ENCODE peak calls at places on chromosomes 11 and 22, in five cellular contexts. One of them, this sample, is unnamed.

GRCh38 chr11:88344869-88345268 is 7.3 kb upstream of the CTSC start:
- DNase-seq in stimulated activated naive CD4-positive, alpha-beta T cell treated with Interleukin-2 at 50 U/mL for 16 hours: no peak
- DNase-seq in CD4-positive, CD25-positive, alpha-beta regulatory T cell: no peak
- DNase-seq in effector CD4-positive, alpha-beta T cell: no peak
- DNase-seq in activated CD4-positive, CD25-positive, alpha-beta regulatory T cell treated with anti-CD3 and anti-CD28 coated beads, Interleukin-2, amount 50 U/mL, for 16 hours: no peak
- DNase-seq in this sample: no peak

GRCh38 chr22:29151316-29151715 is 54.4 kb upstream of the EMID1 start:
- DNase-seq in effector CD4-positive, alpha-beta T cell: no peak
- DNase-seq in CD4-positive, CD25-positive, alpha-beta regulatory T cell: no peak
- DNase-seq in activated CD4-positive, CD25-positive, alpha-beta regulatory T cell treated with anti-CD3 and anti-CD28 coated beads, Interleukin-2, amount 50 U/mL, for 16 hours: no peak
- DNase-seq in stimulated activated naive CD4-positive, alpha-beta T cell treated with Interleukin-2 at 50 U/mL for 16 hours: no peak
- DNase-seq in this sample: no peak

GRCh38 chr11:9020881-9021280 is 17.1 kb upstream of the NRIP3 start:
- DNase-seq in stimulated activated naive CD4-positive, alpha-beta T cell treated with Interleukin-2 at 50 U/mL for 16 hours: no peak
- DNase-seq in activated CD4-positive, CD25-positive, alpha-beta regulatory T cell treated with anti-CD3 and anti-CD28 coated beads, Interleukin-2, amount 50 U/mL, for 16 hours: no peak
- DNase-seq in effector CD4-positive, alpha-beta T cell: no peak
- DNase-seq in CD4-positive, CD25-positive, alpha-beta regulatory T cell: no peak
- DNase-seq in this sample: no peak

GRCh38 chr11:96707273-96707672 is 317.5 kb downstream of the JRKL start:
- DNase-seq in stimulated activated naive CD4-positive, alpha-beta T cell treated with Interleukin-2 at 50 U/mL for 16 hours: no peak
- DNase-seq in effector CD4-positive, alpha-beta T cell: no peak
- DNase-seq in CD4-positive, CD25-positive, alpha-beta regulatory T cell: no peak
- DNase-seq in activated CD4-positive, CD25-positive, alpha-beta regulatory T cell treated with anti-CD3 and anti-CD28 coated beads, Interleukin-2, amount 50 U/mL, for 16 hours: no peak
- DNase-seq in this sample: no peak

GRCh38 chr11:132718711-132719641 is 813.3 kb downstream of the OPCML start:
- DNase-seq in stimulated activated naive CD4-positive, alpha-beta T cell treated with Interleukin-2 at 50 U/mL for 16 hours: peak; percentile 42
- DNase-seq in effector CD4-positive, alpha-beta T cell: peak; percentile 2
- DNase-seq in CD4-positive, CD25-positive, alpha-beta regulatory T cell: peak; percentile 10
- DNase-seq in activated CD4-positive, CD25-positive, alpha-beta regulatory T cell treated with anti-CD3 and anti-CD28 coated beads, Interleukin-2, amount 50 U/mL, for 16 hours: no peak
- DNase-seq in this sample: peak; percentile 77

GRCh38 chr22:29312218-29313125 is 3.0 kb downstream of the RASL10A start:
- DNase-seq in CD4-positive, CD25-positive, alpha-beta regulatory T cell: no peak
- DNase-seq in stimulated activated naive CD4-positive, alpha-beta T cell treated with Interleukin-2 at 50 U/mL for 16 hours: no peak
- DNase-seq in activated CD4-positive, CD25-positive, alpha-beta regulatory T cell treated with anti-CD3 and anti-CD28 coated beads, Interleukin-2, amount 50 U/mL, for 16 hours: no peak
- DNase-seq in effector CD4-positive, alpha-beta T cell: no peak
- DNase-seq in this sample: no peak

GRCh38 chr11:970319-970871 is 44.7 kb downstream of the AP2A2 start:
- DNase-seq in stimulated activated naive CD4-positive, alpha-beta T cell treated with Interleukin-2 at 50 U/mL for 16 hours: no peak
- DNase-seq in CD4-positive, CD25-positive, alpha-beta regulatory T cell: no peak
- DNase-seq in activated CD4-positive, CD25-positive, alpha-beta regulatory T cell treated with anti-CD3 and anti-CD28 coated beads, Interleukin-2, amount 50 U/mL, for 16 hours: no peak
- DNase-seq in effector CD4-positive, alpha-beta T cell: no peak
- DNase-seq in this sample: no peak

GRCh38 chr11:120260616-120261015 is 20.7 kb downstream of the POU2F3 start:
- DNase-seq in activated CD4-positive, CD25-positive, alpha-beta regulatory T cell treated with anti-CD3 and anti-CD28 coated beads, Interleukin-2, amount 50 U/mL, for 16 hours: no peak
- DNase-seq in effector CD4-positive, alpha-beta T cell: no peak
- DNase-seq in CD4-positive, CD25-positive, alpha-beta regulatory T cell: no peak
- DNase-seq in stimulated activated naive CD4-positive, alpha-beta T cell treated with Interleukin-2 at 50 U/mL for 16 hours: no peak
- DNase-seq in this sample: no peak

GRCh38 chr11:106601637-106602297 is 416.5 kb downstream of the GUCY1A2 start:
- DNase-seq in stimulated activated naive CD4-positive, alpha-beta T cell treated with Interleukin-2 at 50 U/mL for 16 hours: no peak
- DNase-seq in CD4-positive, CD25-positive, alpha-beta regulatory T cell: no peak
- DNase-seq in effector CD4-positive, alpha-beta T cell: no peak
- DNase-seq in activated CD4-positive, CD25-positive, alpha-beta regulatory T cell treated with anti-CD3 and anti-CD28 coated beads, Interleukin-2, amount 50 U/mL, for 16 hours: no peak
- DNase-seq in this sample: no peak

GRCh38 chr22:47850644-47851151 is 1088.2 kb downstream of the TBC1D22A start:
- DNase-seq in CD4-positive, CD25-positive, alpha-beta regulatory T cell: no peak
- DNase-seq in stimulated activated naive CD4-positive, alpha-beta T cell treated with Interleukin-2 at 50 U/mL for 16 hours: no peak
- DNase-seq in activated CD4-positive, CD25-positive, alpha-beta regulatory T cell treated with anti-CD3 and anti-CD28 coated beads, Interleukin-2, amount 50 U/mL, for 16 hours: no peak
- DNase-seq in effector CD4-positive, alpha-beta T cell: no peak
- DNase-seq in this sample: no peak

GRCh38 chr22:49406879-49407587 is 420.6 kb downstream of the BRD1 start:
- DNase-seq in activated CD4-positive, CD25-positive, alpha-beta regulatory T cell treated with anti-CD3 and anti-CD28 coated beads, Interleukin-2, amount 50 U/mL, for 16 hours: no peak
- DNase-seq in CD4-positive, CD25-positive, alpha-beta regulatory T cell: no peak
- DNase-seq in stimulated activated naive CD4-positive, alpha-beta T cell treated with Interleukin-2 at 50 U/mL for 16 hours: no peak
- DNase-seq in effector CD4-positive, alpha-beta T cell: no peak
- DNase-seq in this sample: no peak

GRCh38 chr11:6251120-6251733 is 8.4 kb upstream of the CCKBR start:
- DNase-seq in stimulated activated naive CD4-positive, alpha-beta T cell treated with Interleukin-2 at 50 U/mL for 16 hours: peak; percentile 32
- DNase-seq in CD4-positive, CD25-positive, alpha-beta regulatory T cell: peak; percentile 35
- DNase-seq in effector CD4-positive, alpha-beta T cell: peak; percentile 34
- DNase-seq in activated CD4-positive, CD25-positive, alpha-beta regulatory T cell treated with anti-CD3 and anti-CD28 coated beads, Interleukin-2, amount 50 U/mL, for 16 hours: no peak
- DNase-seq in this sample: no peak

GRCh38 chr11:12587333-12587997 is 86.8 kb upstream of the TEAD1 start:
- DNase-seq in CD4-positive, CD25-positive, alpha-beta regulatory T cell: no peak
- DNase-seq in stimulated activated naive CD4-positive, alpha-beta T cell treated with Interleukin-2 at 50 U/mL for 16 hours: no peak
- DNase-seq in activated CD4-positive, CD25-positive, alpha-beta regulatory T cell treated with anti-CD3 and anti-CD28 coated beads, Interleukin-2, amount 50 U/mL, for 16 hours: no peak
- DNase-seq in effector CD4-positive, alpha-beta T cell: no peak
- DNase-seq in this sample: no peak

GRCh38 chr22:30582051-30582450 is 7.6 kb upstream of the GAL3ST1 start:
- DNase-seq in activated CD4-positive, CD25-positive, alpha-beta regulatory T cell treated with anti-CD3 and anti-CD28 coated beads, Interleukin-2, amount 50 U/mL, for 16 hours: no peak
- DNase-seq in stimulated activated naive CD4-positive, alpha-beta T cell treated with Interleukin-2 at 50 U/mL for 16 hours: no peak
- DNase-seq in CD4-positive, CD25-positive, alpha-beta regulatory T cell: no peak
- DNase-seq in effector CD4-positive, alpha-beta T cell: no peak
- DNase-seq in this sample: no peak

GRCh38 chr11:67404515-67405195 is 772 bp downstream of the TBC1D10C start:
- DNase-seq in CD4-positive, CD25-positive, alpha-beta regulatory T cell: no peak
- DNase-seq in effector CD4-positive, alpha-beta T cell: peak; percentile 38
- DNase-seq in activated CD4-positive, CD25-positive, alpha-beta regulatory T cell treated with anti-CD3 and anti-CD28 coated beads, Interleukin-2, amount 50 U/mL, for 16 hours: no peak
- DNase-seq in stimulated activated naive CD4-positive, alpha-beta T cell treated with Interleukin-2 at 50 U/mL for 16 hours: peak; percentile 52
- DNase-seq in this sample: no peak

GRCh38 chr11:92875473-92875872 is 94.0 kb upstream of the MTNR1B start:
- DNase-seq in activated CD4-positive, CD25-positive, alpha-beta regulatory T cell treated with anti-CD3 and anti-CD28 coated beads, Interleukin-2, amount 50 U/mL, for 16 hours: no peak
- DNase-seq in stimulated activated naive CD4-positive, alpha-beta T cell treated with Interleukin-2 at 50 U/mL for 16 hours: no peak
- DNase-seq in CD4-positive, CD25-positive, alpha-beta regulatory T cell: no peak
- DNase-seq in effector CD4-positive, alpha-beta T cell: no peak
- DNase-seq in this sample: no peak

GRCh38 chr22:29016067-29016938 is 45.3 kb downstream of the C22orf31 start:
- DNase-seq in activated CD4-positive, CD25-positive, alpha-beta regulatory T cell treated with anti-CD3 and anti-CD28 coated beads, Interleukin-2, amount 50 U/mL, for 16 hours: no peak
- DNase-seq in CD4-positive, CD25-positive, alpha-beta regulatory T cell: no peak
- DNase-seq in stimulated activated naive CD4-positive, alpha-beta T cell treated with Interleukin-2 at 50 U/mL for 16 hours: no peak
- DNase-seq in effector CD4-positive, alpha-beta T cell: no peak
- DNase-seq in this sample: no peak

GRCh38 chr11:93817426-93818348 is 32.7 kb downstream of the VSTM5 start:
- DNase-seq in stimulated activated naive CD4-positive, alpha-beta T cell treated with Interleukin-2 at 50 U/mL for 16 hours: no peak
- DNase-seq in activated CD4-positive, CD25-positive, alpha-beta regulatory T cell treated with anti-CD3 and anti-CD28 coated beads, Interleukin-2, amount 50 U/mL, for 16 hours: no peak
- DNase-seq in CD4-positive, CD25-positive, alpha-beta regulatory T cell: no peak
- DNase-seq in effector CD4-positive, alpha-beta T cell: no peak
- DNase-seq in this sample: no peak

GRCh38 chr22:25942989-25943411 is 201.0 kb downstream of the MYO18B start:
- DNase-seq in CD4-positive, CD25-positive, alpha-beta regulatory T cell: no peak
- DNase-seq in stimulated activated naive CD4-positive, alpha-beta T cell treated with Interleukin-2 at 50 U/mL for 16 hours: no peak
- DNase-seq in activated CD4-positive, CD25-positive, alpha-beta regulatory T cell treated with anti-CD3 and anti-CD28 coated beads, Interleukin-2, amount 50 U/mL, for 16 hours: no peak
- DNase-seq in effector CD4-positive, alpha-beta T cell: no peak
- DNase-seq in this sample: no peak

GRCh38 chr11:43359432-43359818 is 705 bp downstream of the TTC17 start:
- DNase-seq in CD4-positive, CD25-positive, alpha-beta regulatory T cell: peak; percentile 35
- DNase-seq in activated CD4-positive, CD25-positive, alpha-beta regulatory T cell treated with anti-CD3 and anti-CD28 coated beads, Interleukin-2, amount 50 U/mL, for 16 hours: peak; percentile 6
- DNase-seq in effector CD4-positive, alpha-beta T cell: no peak
- DNase-seq in stimulated activated naive CD4-positive, alpha-beta T cell treated with Interleukin-2 at 50 U/mL for 16 hours: peak; percentile 48
- DNase-seq in this sample: peak; percentile 32

GRCh38 chr11:94671553-94672366 is 96.4 kb upstream of the AMOTL1 start:
- DNase-seq in activated CD4-positive, CD25-positive, alpha-beta regulatory T cell treated with anti-CD3 and anti-CD28 coated beads, Interleukin-2, amount 50 U/mL, for 16 hours: no peak
- DNase-seq in CD4-positive, CD25-positive, alpha-beta regulatory T cell: no peak
- DNase-seq in stimulated activated naive CD4-positive, alpha-beta T cell treated with Interleukin-2 at 50 U/mL for 16 hours: no peak
- DNase-seq in effector CD4-positive, alpha-beta T cell: no peak
- DNase-seq in this sample: no peak

GRCh38 chr11:124917115-124917637 is 1.9 kb upstream of the HEPN1 start:
- DNase-seq in activated CD4-positive, CD25-positive, alpha-beta regulatory T cell treated with anti-CD3 and anti-CD28 coated beads, Interleukin-2, amount 50 U/mL, for 16 hours: no peak
- DNase-seq in stimulated activated naive CD4-positive, alpha-beta T cell treated with Interleukin-2 at 50 U/mL for 16 hours: no peak
- DNase-seq in CD4-positive, CD25-positive, alpha-beta regulatory T cell: no peak
- DNase-seq in effector CD4-positive, alpha-beta T cell: no peak
- DNase-seq in this sample: no peak

GRCh38 chr11:3867209-3868071 is 12.0 kb downstream of the STIM1 start:
- DNase-seq in stimulated activated naive CD4-positive, alpha-beta T cell treated with Interleukin-2 at 50 U/mL for 16 hours: no peak
- DNase-seq in CD4-positive, CD25-positive, alpha-beta regulatory T cell: no peak
- DNase-seq in effector CD4-positive, alpha-beta T cell: no peak
- DNase-seq in activated CD4-positive, CD25-positive, alpha-beta regulatory T cell treated with anti-CD3 and anti-CD28 coated beads, Interleukin-2, amount 50 U/mL, for 16 hours: no peak
- DNase-seq in this sample: no peak

GRCh38 chr11:117020287-117020686 is 77.9 kb downstream of the SIK3 start:
- DNase-seq in stimulated activated naive CD4-positive, alpha-beta T cell treated with Interleukin-2 at 50 U/mL for 16 hours: peak; percentile 16
- DNase-seq in effector CD4-positive, alpha-beta T cell: no peak
- DNase-seq in activated CD4-positive, CD25-positive, alpha-beta regulatory T cell treated with anti-CD3 and anti-CD28 coated beads, Interleukin-2, amount 50 U/mL, for 16 hours: no peak
- DNase-seq in CD4-positive, CD25-positive, alpha-beta regulatory T cell: no peak
- DNase-seq in this sample: no peak

GRCh38 chr11:131691558-131692041 is 321.2 kb downstream of the NTM start:
- DNase-seq in CD4-positive, CD25-positive, alpha-beta regulatory T cell: no peak
- DNase-seq in activated CD4-positive, CD25-positive, alpha-beta regulatory T cell treated with anti-CD3 and anti-CD28 coated beads, Interleukin-2, amount 50 U/mL, for 16 hours: no peak
- DNase-seq in effector CD4-positive, alpha-beta T cell: no peak
- DNase-seq in stimulated activated naive CD4-positive, alpha-beta T cell treated with Interleukin-2 at 50 U/mL for 16 hours: no peak
- DNase-seq in this sample: peak; percentile 36

GRCh38 chr11:73248526-73249185 is 23.5 kb upstream of the P2RY6 start:
- DNase-seq in activated CD4-positive, CD25-positive, alpha-beta regulatory T cell treated with anti-CD3 and anti-CD28 coated beads, Interleukin-2, amount 50 U/mL, for 16 hours: no peak
- DNase-seq in effector CD4-positive, alpha-beta T cell: no peak
- DNase-seq in CD4-positive, CD25-positive, alpha-beta regulatory T cell: no peak
- DNase-seq in stimulated activated naive CD4-positive, alpha-beta T cell treated with Interleukin-2 at 50 U/mL for 16 hours: no peak
- DNase-seq in this sample: no peak

GRCh38 chr22:17962168-17962567 is 62.2 kb downstream of the MICAL3 start:
- DNase-seq in stimulated activated naive CD4-positive, alpha-beta T cell treated with Interleukin-2 at 50 U/mL for 16 hours: no peak
- DNase-seq in effector CD4-positive, alpha-beta T cell: no peak
- DNase-seq in CD4-positive, CD25-positive, alpha-beta regulatory T cell: no peak
- DNase-seq in activated CD4-positive, CD25-positive, alpha-beta regulatory T cell treated with anti-CD3 and anti-CD28 coated beads, Interleukin-2, amount 50 U/mL, for 16 hours: no peak
- DNase-seq in this sample: no peak

This sample was measured in KG1.